ENCODE peak calls at places on chromosomes 13 and 19, in seven cellular contexts. U is ascending aorta; N is CD8-positive, alpha-beta memory T cell; D is Caco-2; I is colonic mucosa; Y is neural progenitor cell; J is astrocyte of the spinal cord. P is an unnamed sample.

GRCh38 chr19:33794578-33795369 is 1.9 kb upstream of the KCTD15 start:
- DNase-seq in U (no peak), N (no peak), D (no peak), I (no peak), Y (peak; percentile 59), J (peak; percentile 50), P (no peak)

GRCh38 chr19:14006766-14007562 is 844 bp upstream of the RFX1 start:
- DNase-seq in U (no peak), N (no peak), D (no peak), I (no peak), Y (no peak), J (no peak), P (no peak)

GRCh38 chr13:42740753-42741152 is 40.6 kb upstream of the FAM216B start:
- DNase-seq in U (no peak), N (no peak), D (no peak), I (peak; percentile 45), Y (no peak), J (no peak), P (peak; percentile 20)

GRCh38 chr19:13095934-13096890 is 6.4 kb downstream of the LYL1 start:
- DNase-seq in U (peak; percentile 63), N (no peak), D (peak; percentile 53), I (no peak), Y (peak; percentile 90), J (no peak), P (peak; percentile 86)

GRCh38 chr13:27005976-27006518 is 165.6 kb downstream of the USP12 start:
- DNase-seq in U (peak; percentile 44), N (no peak), D (no peak), I (no peak), Y (no peak), J (no peak), P (no peak)

GRCh38 chr19:38556521-38557174 is 61.1 kb downstream of the MAP4K1 start:
- DNase-seq in U (no peak), N (peak; percentile 63), D (no peak), I (no peak), Y (no peak), J (no peak), P (peak; percentile 46)

GRCh38 chr13:93736111-93736510 is 509.5 kb downstream of the GPC6 start:
- DNase-seq in U (no peak), N (no peak), D (no peak), I (no peak), Y (no peak), J (peak; percentile 42), P (no peak)

GRCh38 chr13:107807306-107808073 is 407.8 kb downstream of the LIG4 start:
- DNase-seq in U (no peak), N (no peak), D (no peak), I (no peak), Y (no peak), J (no peak), P (no peak)

GRCh38 chr19:33629826-33630375 is 8.1 kb downstream of the CHST8 start:
- DNase-seq in U (no peak), N (no peak), D (no peak), I (no peak), Y (no peak), J (no peak), P (no peak)

GRCh38 chr19:12163841-12164240 is 945 bp downstream of the ZNF136 start:
- DNase-seq in U (no peak), N (no peak), D (no peak), I (no peak), Y (peak; percentile 24), J (peak; percentile 22), P (peak; percentile 18)

GRCh38 chr19:57068921-57069697 is 50.7 kb upstream of the USP29 start:
- DNase-seq in U (no peak), N (no peak), D (no peak), I (no peak), Y (no peak), J (no peak), P (peak; percentile 9)

GRCh38 chr19:7506385-7507328 is 9.2 kb upstream of the ZNF358 start:
- DNase-seq in U (peak; percentile 88), N (no peak), D (peak; percentile 87), I (peak; percentile 96), Y (peak; percentile 91), J (peak; percentile 65), P (peak; percentile 73)

GRCh38 chr13:103386341-103386740 is 320.1 kb upstream of the SLC10A2 start:
- DNase-seq in U (no peak), N (no peak), D (no peak), I (no peak), Y (no peak), J (peak; percentile 84), P (no peak)

GRCh38 chr13:97215325-97215724 is 6.8 kb upstream of the MBNL2 start:
- DNase-seq in U (no peak), N (no peak), D (no peak), I (no peak), Y (no peak), J (no peak), P (no peak)

GRCh38 chr19:11814707-11815050 is 606 bp downstream of the ZNF440 start:
- DNase-seq in U (no peak), N (no peak), D (no peak), I (peak; percentile 37), Y (peak; percentile 37), J (peak; percentile 26), P (peak; percentile 56)

GRCh38 chr13:101916108-101916757 is 463.8 kb downstream of the ITGBL1 start:
- DNase-seq in U (no peak), N (no peak), D (no peak), I (no peak), Y (peak; percentile 84), J (peak; percentile 32), P (no peak)

GRCh38 chr19:1251503-1252220 is 3.3 kb downstream of the MIDN start:
- DNase-seq in U (no peak), N (peak; percentile 81), D (peak; percentile 79), I (no peak), Y (peak; percentile 38), J (peak; percentile 39), P (no peak)

GRCh38 chr19:7818806-7819205 is 11.2 kb upstream of the EVI5L start:
- DNase-seq in U (no peak), N (no peak), D (no peak), I (no peak), Y (no peak), J (no peak), P (no peak)

GRCh38 chr19:45471116-45471865 is 3.5 kb downstream of the FOSB start:
- DNase-seq in U (peak; percentile 71), N (peak; percentile 63), D (no peak), I (no peak), Y (no peak), J (no peak), P (no peak)

DNA sequence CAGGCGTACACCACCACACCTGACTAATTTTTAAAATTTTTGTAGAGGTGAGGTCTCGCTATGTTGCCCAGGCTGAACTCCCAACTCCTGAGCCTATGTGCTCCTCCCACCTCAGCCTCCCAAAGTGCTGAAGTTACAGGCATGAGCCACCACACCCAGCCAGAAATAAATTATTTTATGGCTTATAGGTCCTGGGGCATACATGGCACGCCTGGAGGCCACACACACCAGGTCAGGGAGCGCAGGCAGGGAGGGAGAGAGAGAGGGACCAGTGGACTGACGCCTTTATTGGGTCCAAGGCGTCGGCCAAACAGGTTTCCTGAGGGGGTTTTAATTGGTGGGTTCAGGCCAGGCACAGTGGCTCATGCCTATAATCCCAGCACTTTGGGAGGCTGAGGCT is 6.8 kb downstream of the SPIB start:
- DNase-seq in U (no peak), N (no peak), D (no peak), I (no peak), Y (no peak), J (no peak), P (no peak)
- H3K4me3 ChIP-seq in U (no peak overlapping the region), N (no peak overlapping the region), D (no peak overlapping the region), I (no peak overlapping the region), Y (no peak overlapping the region), J (no peak overlapping the region), P (no peak overlapping the region)

DNA sequence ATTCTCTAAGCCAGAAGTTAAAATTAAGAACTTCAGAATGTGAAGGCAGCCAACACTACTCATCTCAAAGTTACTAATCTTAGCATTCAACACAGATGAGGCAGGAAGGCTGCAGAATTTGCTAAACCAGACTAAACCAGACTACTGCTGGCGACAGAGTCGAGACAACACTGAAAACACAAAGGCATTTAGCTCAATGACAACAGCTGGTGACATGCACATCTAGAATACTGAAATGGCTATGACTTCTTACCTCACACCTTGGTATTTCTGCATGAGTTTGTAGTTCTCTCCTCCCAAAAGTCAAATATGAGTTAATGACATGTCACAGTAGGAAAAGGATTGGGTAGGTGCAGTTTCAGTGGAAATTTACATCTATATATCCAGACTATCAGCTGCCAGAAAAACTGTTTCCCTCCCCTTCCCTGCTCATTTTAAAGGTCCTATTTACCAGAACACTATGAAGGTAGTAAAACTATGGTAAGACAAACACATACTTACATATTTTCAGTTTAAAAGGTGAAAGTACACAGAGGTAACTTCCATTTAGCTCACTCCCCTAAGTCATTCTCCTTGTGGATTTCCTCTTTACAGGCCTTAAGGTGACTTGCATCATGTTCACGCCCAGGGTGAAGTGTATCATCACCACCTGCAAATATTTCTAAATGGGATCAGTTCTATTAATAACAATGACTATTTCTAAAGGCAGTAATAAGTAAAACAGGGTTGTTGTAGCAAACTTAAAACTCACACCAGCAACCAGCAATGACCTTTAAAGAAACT is 21.4 kb downstream of the FOXO1 start:
- DNase-seq in U (no peak), N (no peak), D (no peak), I (no peak), Y (peak; percentile 29), J (no peak), P (no peak)
- H3K4me3 ChIP-seq in U (no peak overlapping the region), N (no peak overlapping the region), D (no peak overlapping the region), I (no peak overlapping the region), Y (no peak overlapping the region), J (no peak overlapping the region), P (no peak overlapping the region)

DNA sequence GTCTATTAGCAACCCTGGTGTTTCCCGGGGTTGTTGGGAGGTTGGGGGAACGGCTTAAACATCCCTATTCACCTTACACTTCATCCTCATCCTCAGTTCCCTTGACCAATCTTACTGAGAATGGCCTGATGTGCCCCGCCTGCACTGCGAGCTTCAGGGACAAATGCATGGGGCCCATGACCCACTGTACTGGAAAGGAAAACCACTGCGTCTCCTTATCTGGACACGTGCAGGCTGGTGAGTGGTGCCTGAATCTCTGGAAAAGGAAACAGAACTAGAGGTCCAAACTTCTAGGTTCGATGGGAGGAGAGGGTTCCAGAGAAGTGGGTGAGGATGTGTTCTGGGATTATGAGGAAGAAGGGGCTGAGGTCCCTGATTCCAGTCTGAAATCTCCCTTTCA is 5.9 kb downstream of the PINLYP start:
- DNase-seq in U (no peak), N (no peak), D (no peak), I (no peak), Y (no peak), J (no peak), P (no peak)
- H3K4me3 ChIP-seq in U (no peak overlapping the region), N (no peak overlapping the region), D (no peak overlapping the region), I (peak overlapping the region; percentile 33), Y (peak overlapping the region; percentile 69), J (no peak overlapping the region), P (no peak overlapping the region)

GRCh38 chr19:35852029-35852780 is at the start of gene NPHS1:
- DNase-seq in U (no peak), N (no peak), D (no peak), I (no peak), Y (no peak), J (no peak), P (no peak)

GRCh38 chr19:35848919-35849505 is 3.3 kb downstream of the NPHS1 start:
- DNase-seq in U (no peak), N (no peak), D (no peak), I (no peak), Y (no peak), J (no peak), P (no peak)

GRCh38 chr19:35853038-35853756 is 893 bp upstream of the NPHS1 start:
- DNase-seq in U (no peak), N (no peak), D (no peak), I (no peak), Y (no peak), J (no peak), P (no peak)

GRCh38 chr19:35848486-35848885 is 3.8 kb downstream of the NPHS1 start:
- DNase-seq in U (no peak), N (no peak), D (no peak), I (no peak), Y (no peak), J (no peak), P (no peak)

GRCh38 chr19:35851213-35852028 is 883 bp downstream of the NPHS1 start:
- DNase-seq in U (no peak), N (no peak), D (no peak), I (no peak), Y (peak; percentile 77), J (no peak), P (no peak)
- H3K4me3 ChIP-seq in U (no peak overlapping the region), N (no peak overlapping the region), D (no peak overlapping the region), I (no peak overlapping the region), Y (no peak overlapping the region), J (no peak overlapping the region), P (no peak overlapping the region)

P was measured in NB4.